ENCODE peak calls at places on chromosomes 7 and 10, in ten cellular contexts. Z is GM13976; H is neural progenitor cell; K is endothelial cell; U is GM20000; G is psoas muscle; I is body of pancreas; S is astrocyte of the spinal cord; D is CD8-positive, alpha-beta T cell; N is heart right ventricle. V is an unnamed sample.

GRCh38 chr7:17638727-17639126 is 301.6 kb downstream of the SNX13 start:
- DNase-seq in G (no peak), N (no peak), U (no peak), K (no peak), Z (no peak), H (peak; percentile 34), S (no peak), I (no peak), D (no peak), V (no peak)

GRCh38 chr7:4734587-4735365 is 40.6 kb upstream of the AP5Z1 start:
- DNase-seq in N (no peak), D (no peak), U (no peak), I (no peak), Z (no peak), K (no peak), G (peak; percentile 68), S (no peak), H (no peak), V (no peak)

GRCh38 chr10:104232613-104233102 is 494 bp upstream of the CFAP43 start:
- DNase-seq in G (no peak), N (no peak), U (no peak), Z (no peak), S (no peak), I (no peak), H (no peak), K (no peak), D (no peak), V (no peak)

GRCh38 chr7:134420509-134421125 is 38.3 kb downstream of the AKR1B1 start:
- DNase-seq in U (peak; percentile 48), Z (peak; percentile 42), S (peak; percentile 40), G (no peak), I (peak; percentile 69), K (peak; percentile 64), D (no peak), H (peak; percentile 66), N (no peak), V (peak; percentile 40)

GRCh38 chr7:156222611-156223010 is 410.3 kb upstream of the SHH start:
- DNase-seq in I (no peak), U (no peak), Z (no peak), N (no peak), K (no peak), G (no peak), S (no peak), H (no peak), D (no peak), V (no peak)

GRCh38 chr7:4854916-4855315 is 6.9 kb downstream of the PAPOLB start:
- DNase-seq in H (no peak), I (no peak), G (no peak), S (no peak), K (no peak), U (no peak), D (no peak), N (no peak), Z (no peak), V (no peak)

GRCh38 chr10:30748152-30748845 is 118.7 kb upstream of the LYZL2 start:
- DNase-seq in I (no peak), G (no peak), N (no peak), K (no peak), D (no peak), U (no peak), H (no peak), Z (no peak), S (no peak), V (no peak)

GRCh38 chr10:78474743-78475142 is 441.1 kb downstream of the RPS24 start:
- DNase-seq in U (no peak), G (no peak), Z (no peak), N (no peak), D (no peak), I (no peak), S (no peak), H (no peak), K (no peak), V (no peak)

DNA sequence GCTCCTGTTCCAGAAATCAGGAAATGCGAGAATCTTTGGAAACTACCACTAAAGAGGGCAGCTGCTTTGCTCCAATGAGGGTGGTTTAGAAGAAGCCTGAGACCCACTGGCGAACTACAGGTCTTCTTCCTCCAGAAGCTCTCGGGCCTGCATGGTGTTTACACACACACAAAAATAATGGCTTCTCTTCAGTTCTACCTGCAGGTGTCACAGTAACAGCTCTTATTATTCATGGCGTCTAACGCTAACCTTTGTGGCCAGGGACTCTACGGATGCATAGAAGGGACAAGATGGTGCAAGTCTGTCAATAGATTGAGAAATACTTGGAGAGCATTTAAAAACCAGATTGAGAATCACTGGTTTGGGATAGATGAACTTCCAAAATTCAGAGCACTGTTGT is 22.4 kb downstream of the GPR141 start:
- DNase-seq in K (no peak), D (no peak), I (no peak), G (no peak), N (no peak), Z (no peak), H (no peak), U (no peak), S (no peak), V (no peak)
- TF ChIP-seq CTCF in K (no peak), D (no peak), I (no peak), G (no peak), N (no peak), Z (no peak), H (no peak), U (no peak), S (no peak), V (no peak)

GRCh38 chr10:99732033-99732912 is at the start of the genes COX15 and CUTC:
- DNase-seq in N (peak; percentile 97), H (peak; percentile 99), U (peak; percentile 91), S (peak; percentile 97), Z (peak; percentile 94), K (peak; percentile 95), D (peak; percentile 89), G (peak; percentile 96), I (peak; percentile 95), V (peak; percentile 95)
- TF ChIP-seq CTCF in N (peak; percentile 20), H (peak; percentile 43), U (no peak), S (peak; percentile 38), Z (peak; percentile 25), K (peak; percentile 39), D (peak; percentile 55), G (peak; percentile 46), I (peak; percentile 70), V (peak; percentile 67)

GRCh38 chr10:1465993-1466764 is 271.1 kb downstream of the ADARB2 start:
- DNase-seq in Z (no peak), U (no peak), I (no peak), N (peak; percentile 45), G (no peak), D (no peak), H (no peak), S (no peak), K (no peak), V (no peak)
- TF ChIP-seq CTCF in Z (no peak), U (no peak), I (no peak), N (no peak), G (no peak), D (no peak), H (no peak), S (no peak), K (no peak), V (no peak)

GRCh38 chr7:90516257-90516656 is 46.8 kb downstream of the PTTG1IP2 start:
- DNase-seq in U (no peak), Z (no peak), K (no peak), H (no peak), I (no peak), D (no peak), G (no peak), N (no peak), S (no peak), V (no peak)

GRCh38 chr7:90518630-90519029 is 49.2 kb downstream of the PTTG1IP2 start:
- DNase-seq in D (no peak), U (no peak), S (no peak), I (no peak), N (no peak), K (no peak), G (no peak), Z (no peak), H (no peak), V (no peak)

GRCh38 chr7:90520484-90520883 is 51.0 kb downstream of the PTTG1IP2 start:
- DNase-seq in I (no peak), Z (no peak), U (no peak), S (no peak), H (peak; percentile 34), K (no peak), D (no peak), N (no peak), G (no peak), V (no peak)
- TF ChIP-seq CTCF in I (peak; percentile 22), Z (peak; percentile 30), U (no peak), S (peak; percentile 43), H (peak; percentile 67), K (peak; percentile 37), D (no peak), N (peak; percentile 16), G (no peak), V (peak; percentile 53)

GRCh38 chr7:38291117-38291647 is 17.7 kb upstream of the TARP start:
- DNase-seq in K (no peak), H (no peak), U (no peak), D (no peak), N (no peak), S (no peak), G (no peak), Z (no peak), I (no peak), V (no peak)
- TF ChIP-seq CTCF in K (no peak), H (peak; percentile 4), U (no peak), D (no peak), N (no peak), S (peak; percentile 11), G (no peak), Z (no peak), I (no peak), V (no peak)

GRCh38 chr7:36148422-36149065 is 4.5 kb upstream of the EEPD1 start:
- DNase-seq in I (no peak), U (no peak), H (no peak), K (no peak), Z (no peak), G (no peak), S (no peak), D (no peak), N (no peak), V (no peak)
- TF ChIP-seq CTCF in I (no peak), U (no peak), H (no peak), K (no peak), Z (no peak), G (no peak), S (no peak), D (no peak), N (no peak), V (no peak)

GRCh38 chr7:100545636-100546128 is 6.7 kb downstream of the AGFG2 start:
- DNase-seq in I (peak; percentile 50), K (no peak), G (no peak), D (no peak), U (peak; percentile 69), H (peak; percentile 27), S (peak; percentile 94), Z (peak; percentile 57), N (no peak), V (no peak)
- TF ChIP-seq CTCF in I (peak; percentile 8), K (no peak), G (no peak), D (no peak), U (peak; percentile 0), H (no peak), S (no peak), Z (no peak), N (peak; percentile 11), V (peak; percentile 16)